ENCODE peak calls at places on chromosomes 13 and 19, in nine cellular contexts. A is esophagus squamous epithelium; Y is EL; C is thoracic aorta; Q is CD4-positive, CD25-positive, alpha-beta regulatory T cell; R is endothelial cell; S is substantia nigra; T is Right ventricle myocardium superior; U is lower leg skin. W is an unnamed sample.

GRCh38 chr13:44439615-44440014 is 66.0 kb downstream of the SERP2 start:
- DNase-seq in A (no peak), Y (no peak), C (no peak), Q (no peak), R (no peak), S (no peak), T (no peak), U (no peak), W (no peak)

GRCh38 chr13:59034198-59034597 is 1129.5 kb downstream of the DIAPH3 start:
- DNase-seq in A (no peak), Y (no peak), C (no peak), Q (no peak), R (no peak), S (no peak), T (no peak), U (no peak), W (no peak)

GRCh38 chr19:958967-959685 is 25.0 kb upstream of the WDR18 start:
- DNase-seq in A (no peak), Y (peak), C (no peak), Q (no peak), R (no peak), S (no peak), T (no peak), U (no peak), W (no peak)

GRCh38 chr19:23255700-23256099 is 5.5 kb upstream of the ZNF724 start:
- DNase-seq in A (no peak), Y (no peak), C (no peak), Q (no peak), R (no peak), S (no peak), T (no peak), U (no peak), W (no peak)

GRCh38 chr19:46210634-46211033 is 18.9 kb upstream of the IGFL1 start:
- DNase-seq in A (no peak), Y (no peak), C (no peak), Q (no peak), R (no peak), S (no peak), T (no peak), U (no peak), W (no peak)

GRCh38 chr13:111920932-111921705 is 145.8 kb upstream of the SOX1 start:
- DNase-seq in A (no peak), Y (no peak), C (no peak), Q (no peak), R (peak), S (no peak), T (no peak), U (no peak), W (no peak)

GRCh38 chr13:37414667-37415066 is 183.9 kb downstream of the POSTN start:
- DNase-seq in A (no peak), Y (no peak), C (no peak), Q (no peak), R (no peak), S (no peak), T (no peak), U (no peak), W (no peak)

GRCh38 chr19:11530432-11530831 is 1.5 kb upstream of the ECSIT start:
- DNase-seq in A (no peak), Y (peak), C (peak), Q (peak), R (peak), S (peak), T (peak), U (peak), W (no peak)

GRCh38 chr13:22357132-22357531 is 686.3 kb downstream of the FGF9 start:
- DNase-seq in A (no peak), Y (no peak), C (no peak), Q (no peak), R (no peak), S (no peak), T (no peak), U (no peak), W (peak)

GRCh38 chr19:18185538-18185937 is 7.5 kb upstream of the MPV17L2 start:
- DNase-seq in A (no peak), Y (no peak), C (no peak), Q (no peak), R (no peak), S (no peak), T (no peak), U (no peak), W (no peak)

GRCh38 chr13:40660270-40660669 is 6.2 kb downstream of the FOXO1 start:
- DNase-seq in A (no peak), Y (no peak), C (no peak), Q (no peak), R (no peak), S (no peak), T (no peak), U (no peak), W (no peak)

GRCh38 chr19:31231181-31231580 is 118.1 kb downstream of the TSHZ3 start:
- DNase-seq in A (no peak), Y (no peak), C (no peak), Q (no peak), R (no peak), S (no peak), T (no peak), U (no peak), W (no peak)

GRCh38 chr19:4719499-4719866 is 4.2 kb downstream of the DPP9 start:
- DNase-seq in A (no peak), Y (no peak), C (no peak), Q (no peak), R (no peak), S (no peak), T (no peak), U (no peak), W (no peak)

W was measured in BJ.